ENCODE peak calls at places on chromosomes 6 and 20, in nine cellular contexts. E is LoVo; P is activated CD8-positive, alpha-beta memory T cell treated with anti-CD3 and anti-CD28 coated beads for 4 hours; H is naive B cell; T is thoracic aorta; M is activated naive CD4-positive, alpha-beta T cell treated with Interleukin-2 at 50 U/mL for 16 hours; R is neural crest cell; Q is hippocampal formation; B is Daoy. Z is an unnamed sample.
A peak's percentile ranks its signal among the peaks of the same experiment; 100 is the strongest.

GRCh38 chr6:12291785-12292604 is 1.8 kb downstream of the EDN1 start:
- DNase-seq in E (no peak), P (no peak), H (no peak), T (no peak), M (no peak), R (no peak), Q (no peak), B (peak; percentile 48), Z (no peak)

GRCh38 chr20:51961964-51962761 is 159.8 kb upstream of the SALL4 start:
- DNase-seq in E (no peak), P (no peak), H (no peak), T (no peak), M (no peak), R (no peak), Q (no peak), B (no peak), Z (no peak)

GRCh38 chr20:3312940-3313656 is 74.1 kb upstream of the SLC4A11 start:
- DNase-seq in E (no peak), P (no peak), H (no peak), T (no peak), M (no peak), R (no peak), Q (no peak), B (no peak), Z (no peak)

GRCh38 chr6:137571854-137572253 is 77.7 kb upstream of the OLIG3 start:
- DNase-seq in E (peak; percentile 43), P (no peak), H (peak; percentile 35), T (no peak), M (peak; percentile 67), R (peak; percentile 40), Q (no peak), B (peak; percentile 39), Z (peak; percentile 46)

GRCh38 chr6:116433313-116433712 is 27.9 kb upstream of the CALHM6 start:
- DNase-seq in E (no peak), P (no peak), H (no peak), T (no peak), M (no peak), R (no peak), Q (no peak), B (no peak), Z (no peak)

GRCh38 chr20:49418156-49418555 is 64.3 kb downstream of the KCNB1 start:
- DNase-seq in E (no peak), P (no peak), H (no peak), T (no peak), M (no peak), R (no peak), Q (no peak), B (no peak), Z (no peak)

GRCh38 chr6:112113918-112114317 is 26.5 kb downstream of the FAM229B start:
- DNase-seq in E (no peak), P (no peak), H (no peak), T (no peak), M (no peak), R (no peak), Q (no peak), B (no peak), Z (no peak)

GRCh38 chr6:146851837-146852236 is 253.1 kb downstream of the ADGB start:
- DNase-seq in E (no peak), P (no peak), H (no peak), T (no peak), M (no peak), R (no peak), Q (no peak), B (peak; percentile 85), Z (no peak)

GRCh38 chr20:60586417-60587105 is 628.3 kb downstream of the CDH26 start:
- DNase-seq in E (no peak), P (no peak), H (no peak), T (no peak), M (no peak), R (no peak), Q (no peak), B (no peak), Z (no peak)

GRCh38 chr20:20549699-20550098 is 162.7 kb downstream of the RALGAPA2 start:
- DNase-seq in E (peak; percentile 65), P (no peak), H (no peak), T (no peak), M (no peak), R (no peak), Q (no peak), B (peak; percentile 53), Z (no peak)

GRCh38 chr6:126140015-126140414 is 153.7 kb downstream of the TRMT11 start:
- DNase-seq in E (no peak), P (no peak), H (no peak), T (no peak), M (no peak), R (no peak), Q (no peak), B (no peak), Z (no peak)

GRCh38 chr6:85672050-85672449 is 29.4 kb upstream of the SYNCRIP start:
- DNase-seq in E (no peak), P (no peak), H (no peak), T (no peak), M (no peak), R (no peak), Q (no peak), B (peak; percentile 9), Z (no peak)

GRCh38 chr20:34922654-34923381 is 32.8 kb downstream of the GSS start:
- DNase-seq in E (peak; percentile 22), P (no peak), H (no peak), T (peak; percentile 11), M (no peak), R (no peak), Q (no peak), B (peak; percentile 33), Z (no peak)

GRCh38 chr20:9112541-9113515 is 43.9 kb downstream of the PLCB4 start:
- DNase-seq in E (no peak), P (no peak), H (no peak), T (no peak), M (no peak), R (no peak), Q (no peak), B (no peak), Z (no peak)

Z was measured in T follicular helper cell.